ENCODE peak calls at places on chromosomes 11 and 22, in four cellular contexts. N is K562, G is GM12878, K is HepG2. C is an unnamed sample.
A peak's percentile ranks its signal among the peaks of the same experiment; 100 is the strongest.

GRCh38 chr11:7595016-7595869 is 78.1 kb downstream of the CYB5R2 start:
- DNase-seq in N (no peak), K (no peak), G (no peak), C (no peak)

GRCh38 chr11:73308963-73309960 is 1.2 kb downstream of the ARHGEF17 start:
- DNase-seq in N (peak; percentile 28), G (no peak), K (peak; percentile 92), C (no peak)

GRCh38 chr11:61150656-61151544 is 10.3 kb downstream of the VPS37C start:
- DNase-seq in G (no peak), K (no peak), N (no peak), C (no peak)

GRCh38 chr11:118524757-118525465 is 2.4 kb upstream of the TTC36 start:
- DNase-seq in K (no peak), G (no peak), N (no peak), C (no peak)

GRCh38 chr11:61832758-61833157 is 4.7 kb downstream of the FADS2 start:
- DNase-seq in G (no peak), K (no peak), N (no peak), C (no peak)

GRCh38 chr11:27514076-27514475 is 7.5 kb upstream of the LIN7C start:
- DNase-seq in N (no peak), G (no peak), K (no peak), C (no peak)

GRCh38 chr11:94655291-94655690 is 88.1 kb downstream of the PIWIL4 start:
- DNase-seq in K (no peak), N (no peak), G (no peak), C (no peak)

GRCh38 chr11:35796542-35796941 is 134.0 kb downstream of the TRIM44 start:
- DNase-seq in G (no peak), K (no peak), N (no peak), C (no peak)

GRCh38 chr22:22099833-22100812 is 117.5 kb upstream of the TOP3B start:
- DNase-seq in G (no peak), K (no peak), N (peak; percentile 89), C (peak; percentile 48)

GRCh38 chr11:29306527-29306926 is 710.3 kb downstream of the KCNA4 start:
- DNase-seq in N (no peak), K (no peak), G (no peak), C (no peak)

GRCh38 chr22:29751139-29751538 is 15.7 kb downstream of the ZMAT5 start:
- DNase-seq in G (no peak), N (peak; percentile 55), K (peak; percentile 45), C (no peak)

GRCh38 chr11:69134957-69135356 is 20.8 kb upstream of the SMIM38 start:
- DNase-seq in N (no peak), K (no peak), G (no peak), C (no peak)

GRCh38 chr22:19936513-19936912 is 5.1 kb upstream of the COMT start:
- DNase-seq in N (no peak), K (no peak), G (no peak), C (no peak)

GRCh38 chr22:49364398-49364797 is 463.3 kb downstream of the BRD1 start:
- DNase-seq in N (no peak), K (no peak), G (no peak), C (no peak)

GRCh38 chr11:104694259-104695070 is 203.8 kb downstream of the CASP12 start:
- DNase-seq in K (no peak), G (no peak), N (no peak), C (no peak)

GRCh38 chr22:29353860-29354259 is 34.5 kb downstream of the AP1B1 start:
- DNase-seq in K (no peak), G (no peak), N (no peak), C (no peak)

GRCh38 chr11:26333906-26334305 is 2.0 kb downstream of the ANO3 start:
- DNase-seq in N (no peak), G (no peak), K (no peak), C (no peak)

GRCh38 chr11:26254378-26254777 is 77.6 kb upstream of the ANO3 start:
- DNase-seq in N (no peak), G (no peak), K (no peak), C (no peak)

GRCh38 chr22:50072167-50072555 is 13.1 kb downstream of the MLC1 start:
- DNase-seq in K (no peak), N (no peak), G (no peak), C (no peak)

GRCh38 chr11:46658259-46658658 is 40.9 kb downstream of the ATG13 start:
- DNase-seq in N (no peak), G (no peak), K (no peak), C (no peak)

GRCh38 chr22:40898850-40899357 is 37.0 kb upstream of the DNAJB7 start:
- DNase-seq in K (peak; percentile 62), G (peak; percentile 44), N (peak; percentile 66), C (peak; percentile 53)

GRCh38 chr11:57798905-57799559 is 37.4 kb downstream of the CTNND1 start:
- DNase-seq in N (peak; percentile 59), K (peak; percentile 69), G (no peak), C (no peak)

GRCh38 chr11:118275184-118275583 is 11.1 kb upstream of the MPZL2 start:
- DNase-seq in G (no peak), N (no peak), K (no peak), C (no peak)

GRCh38 chr11:11821899-11822298 is 19.9 kb upstream of the USP47 start:
- DNase-seq in N (no peak), K (no peak), G (no peak), C (no peak)

GRCh38 chr11:78312712-78313111 is 104.9 kb downstream of the GAB2 start:
- DNase-seq in K (no peak), G (peak; percentile 34), N (no peak), C (no peak)

GRCh38 chr11:4881860-4882500 is at the start of gene OR51T1:
- DNase-seq in K (no peak), G (no peak), N (peak; percentile 66), C (no peak)

GRCh38 chr11:13384837-13385417 is 78.1 kb downstream of the BTBD10 start:
- DNase-seq in G (peak; percentile 3), N (peak; percentile 48), K (peak; percentile 25), C (peak; percentile 52)

GRCh38 chr22:17191163-17191562 is 28.1 kb downstream of the ADA2 start:
- DNase-seq in G (no peak), K (no peak), N (no peak), C (no peak)

GRCh38 chr11:118569670-118570069 is 2.5 kb upstream of the ARCN1 start:
- DNase-seq in G (no peak), K (no peak), N (no peak), C (no peak)

GRCh38 chr11:35980646-35981402 is 37.0 kb downstream of the LDLRAD3 start:
- DNase-seq in N (no peak), K (no peak), G (no peak), C (no peak)

GRCh38 chr11:7165911-7166310 is 77.1 kb downstream of the RBMXL2 start:
- DNase-seq in G (no peak), N (no peak), K (no peak), C (peak; percentile 19)

DNA sequence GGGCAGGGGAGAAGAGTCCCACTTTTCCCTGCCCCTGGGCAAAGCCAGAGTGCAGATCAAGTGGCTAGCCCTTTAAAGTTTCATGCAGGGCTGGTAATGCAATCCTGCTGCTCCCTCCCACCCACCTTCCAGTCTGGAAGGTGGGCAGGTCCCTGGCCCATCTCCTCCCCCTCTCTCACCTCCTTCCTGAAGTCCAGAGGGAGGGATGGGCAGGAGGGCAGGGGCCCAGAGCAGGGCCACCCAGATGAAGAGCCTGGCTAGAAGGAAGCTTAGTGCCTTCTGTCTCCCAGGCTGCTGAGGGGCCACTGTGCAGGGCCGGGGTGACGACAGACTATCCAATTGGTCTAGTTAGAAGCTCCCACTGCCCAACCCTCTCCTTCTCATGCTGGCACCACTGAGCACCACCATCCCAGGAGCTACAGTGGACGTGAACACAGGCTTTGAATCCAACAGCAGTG is 10.7 kb downstream of the TSKU start:
- DNase-seq in K (no peak), G (no peak), N (no peak), C (no peak)
- TF ChIP-seq BHLHE40 in K (no peak), G (no peak), N (no peak), C (no peak)

GRCh38 chr22:32183625-32184024 is 21.2 kb downstream of the RFPL2 start:
- DNase-seq in K (no peak), G (no peak), N (no peak), C (no peak)
- TF ChIP-seq FOXK2 in K (no peak), G (no peak), N (no peak), C (no peak)

GRCh38 chr11:133834399-133835257 is 10.7 kb downstream of the SPATA19 start:
- DNase-seq in K (no peak), N (no peak), G (no peak), C (no peak)

GRCh38 chr11:133830931-133831907 is 14.1 kb downstream of the SPATA19 start:
- DNase-seq in G (no peak), N (no peak), K (no peak), C (no peak)

GRCh38 chr11:133833899-133834296 is 11.4 kb downstream of the SPATA19 start:
- DNase-seq in G (no peak), N (no peak), K (no peak), C (no peak)

GRCh38 chr11:133833101-133833898 is 12.0 kb downstream of the SPATA19 start:
- DNase-seq in G (no peak), N (no peak), K (no peak), C (no peak)

DNA sequence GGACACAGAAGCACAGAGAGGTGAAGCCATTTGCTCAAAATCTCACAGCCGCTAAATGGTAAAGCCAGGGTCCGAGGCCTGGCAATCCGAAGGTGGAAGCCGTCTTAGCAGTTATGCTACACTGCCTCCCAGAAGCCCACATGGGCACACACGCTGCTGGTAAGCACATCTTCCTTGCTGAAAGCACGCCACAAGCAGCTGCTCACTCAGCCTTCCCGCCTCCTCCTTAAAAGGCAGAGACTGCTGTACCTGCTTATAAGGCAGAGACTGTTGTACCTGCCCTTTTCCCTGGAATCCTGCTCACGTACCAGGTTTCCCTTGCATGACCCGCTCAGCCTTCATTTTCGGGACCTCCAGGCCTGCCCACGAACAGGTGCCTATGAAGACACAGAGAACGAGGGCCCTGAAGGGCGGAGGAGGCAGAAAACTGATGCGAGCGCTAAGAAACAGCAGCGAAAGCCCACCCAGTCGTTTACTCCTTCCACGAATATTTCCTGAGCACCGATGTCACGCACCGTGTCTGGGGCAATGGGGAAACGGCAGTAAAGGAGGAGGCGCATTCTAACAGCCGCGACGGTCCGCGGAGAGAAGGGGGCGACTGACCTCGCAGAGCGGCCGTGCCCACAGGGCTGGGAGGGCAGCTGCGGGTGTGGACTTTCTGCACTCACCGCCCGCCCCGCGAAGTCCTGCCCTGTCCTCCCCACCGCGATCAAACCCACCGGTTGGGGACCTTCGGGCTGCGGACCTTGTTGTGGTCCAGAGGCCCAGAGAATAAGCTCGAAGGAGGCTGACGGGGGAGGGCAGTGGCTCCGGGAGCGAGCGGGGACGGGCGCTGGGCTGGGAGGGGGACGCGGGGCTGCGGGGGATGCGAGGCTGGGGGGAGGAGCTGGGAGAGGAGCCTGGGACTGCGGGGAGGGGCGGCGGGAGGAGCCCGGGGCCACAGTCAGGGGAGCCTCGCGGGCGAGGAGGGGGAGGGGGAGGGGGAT is 12.9 kb downstream of the SPATA19 start:
- DNase-seq in K (no peak), N (no peak), G (no peak), C (no peak)
- TF ChIP-seq FOXM1 in K (no peak), N (no peak), G (no peak), C (no peak)

DNA sequence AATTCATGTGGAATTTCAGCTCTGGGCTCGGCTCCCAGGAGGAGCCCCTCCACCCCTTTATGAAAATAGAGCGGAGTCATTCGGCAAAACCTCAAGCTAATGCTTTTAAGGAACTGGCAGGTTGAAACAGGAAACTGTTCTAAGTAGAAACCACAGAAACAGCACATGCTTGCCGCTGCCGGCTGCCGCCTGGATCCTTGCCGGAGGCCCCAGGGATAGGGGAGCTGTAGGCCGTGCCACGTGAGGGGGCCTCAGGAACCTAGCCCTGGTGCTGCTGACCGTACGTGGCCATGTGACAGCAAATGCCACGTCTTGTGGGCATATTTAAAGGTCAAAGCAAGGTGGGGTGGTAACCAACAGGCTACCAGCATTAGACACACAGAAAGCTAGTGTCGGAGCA is 77.9 kb upstream of the TIMP3 start:
- DNase-seq in K (no peak), N (peak; percentile 8), G (peak; percentile 25), C (no peak)
- TF ChIP-seq BHLHE40 in K (no peak), N (peak; percentile 39), G (peak; percentile 43), C (no peak)

C was measured in HEK293T.